ENCODE peak calls at places on chromosomes 11 and 22, in six cellular contexts. Y is NCI-H1417 treated with DMSO at 0.1 percent for 48 hours, L is memory B cell, V is cardiac fibroblast, P is AG09309, O is NT2/D1. J is an unnamed sample.

GRCh38 chr11:12696911-12697581 is 22.8 kb downstream of the TEAD1 start:
- DNase-seq in Y (peak; percentile 29), L (no peak), V (no peak), P (no peak), O (no peak), J (no peak)

GRCh38 chr11:133134561-133135173 is 397.6 kb downstream of the OPCML start:
- DNase-seq in Y (peak; percentile 30), L (no peak), V (peak; percentile 53), P (no peak), O (peak; percentile 75), J (peak; percentile 79)

GRCh38 chr22:46547883-46548244 is 10.4 kb upstream of the CELSR1 start:
- DNase-seq in Y (no peak), L (no peak), V (peak; percentile 93), P (peak; percentile 70), O (no peak), J (no peak)

GRCh38 chr11:130211144-130211543 is 51.6 kb downstream of the ST14 start:
- DNase-seq in Y (no peak), L (no peak), V (no peak), P (no peak), O (no peak), J (no peak)

GRCh38 chr11:22456993-22457748 is 119.0 kb downstream of the SLC17A6 start:
- DNase-seq in Y (no peak), L (no peak), V (no peak), P (no peak), O (no peak), J (no peak)

GRCh38 chr11:103327721-103328120 is 218.5 kb downstream of the DYNC2H1 start:
- DNase-seq in Y (no peak), L (no peak), V (peak; percentile 83), P (no peak), O (no peak), J (no peak)

GRCh38 chr11:107282195-107282594 is 175.4 kb downstream of the CWF19L2 start:
- DNase-seq in Y (no peak), L (no peak), V (no peak), P (no peak), O (no peak), J (no peak)

GRCh38 chr11:14234446-14234845 is 124.5 kb downstream of the RRAS2 start:
- DNase-seq in Y (no peak), L (no peak), V (no peak), P (no peak), O (no peak), J (no peak)

GRCh38 chr11:33701302-33701701 is 676 bp upstream of the C11orf91 start:
- DNase-seq in Y (no peak), L (no peak), V (no peak), P (no peak), O (no peak), J (no peak)

GRCh38 chr22:24156915-24157782 is 24.1 kb upstream of the SUSD2 start:
- DNase-seq in Y (no peak), L (peak; percentile 89), V (peak; percentile 75), P (no peak), O (peak; percentile 81), J (peak; percentile 97)

GRCh38 chr22:30763815-30764686 is 69.4 kb downstream of the OSBP2 start:
- DNase-seq in Y (peak; percentile 4), L (peak; percentile 26), V (peak; percentile 89), P (peak; percentile 55), O (peak; percentile 72), J (peak; percentile 59)

GRCh38 chr11:107859459-107860239 is 1.1 kb upstream of the SLC35F2 start:
- DNase-seq in Y (no peak), L (no peak), V (peak; percentile 13), P (no peak), O (no peak), J (peak; percentile 40)

GRCh38 chr11:2481253-2481652 is 36.4 kb downstream of the KCNQ1 start:
- DNase-seq in Y (no peak), L (no peak), V (no peak), P (no peak), O (no peak), J (no peak)

J was measured in KBM-7.